ENCODE peak calls at places on chromosomes 16 and 17, in six cellular contexts. O is endothelial cell of umbilical vein, X is sigmoid colon, C is mucosa of descending colon, K is prostate gland, T is ovary. P is an unnamed sample.

GRCh38 chr17:73284339-73284738 is 22.7 kb upstream of the CPSF4L start:
- DNase-seq in K (no peak), X (no peak), C (no peak), T (no peak), O (no peak), P (no peak)

GRCh38 chr17:35088647-35088910 is 25.1 kb upstream of the RFFL start:
- DNase-seq in K (peak), X (peak), C (peak), T (no peak), O (no peak), P (no peak)

GRCh38 chr17:68516732-68517131 is 4.5 kb downstream of the PRKAR1A start:
- DNase-seq in T (no peak), X (no peak), O (no peak), C (no peak), K (no peak), P (no peak)

GRCh38 chr17:74738051-74738996 is 1.3 kb downstream of the RAB37 start:
- DNase-seq in K (no peak), O (no peak), X (no peak), C (peak), T (no peak), P (peak)

GRCh38 chr16:88069397-88070168 is 118.3 kb downstream of the BANP start:
- DNase-seq in T (no peak), K (no peak), O (no peak), X (peak), C (peak), P (no peak)

GRCh38 chr16:80507538-80507937 is 33.3 kb upstream of the DYNLRB2 start:
- DNase-seq in X (no peak), O (no peak), K (no peak), T (no peak), C (no peak), P (no peak)

GRCh38 chr17:17789828-17790672 is 46.7 kb downstream of the SREBF1 start:
- DNase-seq in K (no peak), X (no peak), T (no peak), C (no peak), O (no peak), P (peak)

GRCh38 chr16:13665876-13666275 is 254.1 kb upstream of the ERCC4 start:
- DNase-seq in C (no peak), X (no peak), O (no peak), K (no peak), T (no peak), P (no peak)

GRCh38 chr16:89711601-89712475 is 8.9 kb downstream of the VPS9D1 start:
- DNase-seq in C (peak), K (peak), T (peak), O (peak), X (no peak), P (peak)

GRCh38 chr16:66135376-66135775 is 231.1 kb upstream of the CDH5 start:
- DNase-seq in X (peak), O (no peak), C (peak), T (peak), K (no peak), P (no peak)

GRCh38 chr16:17359778-17360177 is 111.0 kb downstream of the XYLT1 start:
- DNase-seq in O (no peak), K (no peak), X (no peak), T (no peak), C (no peak), P (peak)

GRCh38 chr16:78443780-78444422 is 344.4 kb downstream of the WWOX start:
- DNase-seq in T (peak), C (no peak), O (no peak), K (no peak), X (no peak), P (no peak)

GRCh38 chr17:50381260-50381815 is 8.3 kb downstream of the EME1 start:
- DNase-seq in X (no peak), T (no peak), C (no peak), K (no peak), O (no peak), P (no peak)

GRCh38 chr17:31068291-31068690 is 26.5 kb upstream of the NF1 start:
- DNase-seq in T (no peak), X (no peak), C (peak), K (no peak), O (peak), P (peak)

GRCh38 chr17:67276075-67276474 is 31.1 kb upstream of the HELZ start:
- DNase-seq in T (no peak), C (no peak), K (no peak), X (no peak), O (peak), P (peak)

GRCh38 chr16:11868412-11868980 is 17.2 kb upstream of the RSL1D1 start:
- DNase-seq in C (no peak), X (no peak), T (no peak), K (no peak), O (no peak), P (no peak)

GRCh38 chr16:11869657-11870228 is 18.4 kb upstream of the RSL1D1 start:
- DNase-seq in X (no peak), T (no peak), K (no peak), O (no peak), C (no peak), P (no peak)

GRCh38 chr16:11876306-11876705 is 25.0 kb upstream of the RSL1D1 start:
- DNase-seq in X (no peak), T (no peak), K (no peak), O (no peak), C (no peak), P (no peak)

GRCh38 chr16:11875721-11876120 is 24.4 kb upstream of the RSL1D1 start:
- DNase-seq in T (no peak), X (no peak), K (no peak), O (no peak), C (no peak), P (no peak)

GRCh38 chr16:11871193-11871592 is 19.9 kb upstream of the RSL1D1 start:
- DNase-seq in T (no peak), X (no peak), K (no peak), C (no peak), O (peak), P (no peak)
- TF ChIP-seq CTCF in T (no peak), X (no peak), K (no peak), C (no peak), O (peak), P (peak)

GRCh38 chr16:75249441-75249840 is 2.0 kb downstream of the BCAR1 start:
- DNase-seq in X (no peak), K (no peak), C (no peak), O (no peak), T (no peak), P (no peak)
- H3K4me3 ChIP-seq in X (no peak), K (no peak), C (no peak), O (peak), T (no peak), P (peak)

DNA sequence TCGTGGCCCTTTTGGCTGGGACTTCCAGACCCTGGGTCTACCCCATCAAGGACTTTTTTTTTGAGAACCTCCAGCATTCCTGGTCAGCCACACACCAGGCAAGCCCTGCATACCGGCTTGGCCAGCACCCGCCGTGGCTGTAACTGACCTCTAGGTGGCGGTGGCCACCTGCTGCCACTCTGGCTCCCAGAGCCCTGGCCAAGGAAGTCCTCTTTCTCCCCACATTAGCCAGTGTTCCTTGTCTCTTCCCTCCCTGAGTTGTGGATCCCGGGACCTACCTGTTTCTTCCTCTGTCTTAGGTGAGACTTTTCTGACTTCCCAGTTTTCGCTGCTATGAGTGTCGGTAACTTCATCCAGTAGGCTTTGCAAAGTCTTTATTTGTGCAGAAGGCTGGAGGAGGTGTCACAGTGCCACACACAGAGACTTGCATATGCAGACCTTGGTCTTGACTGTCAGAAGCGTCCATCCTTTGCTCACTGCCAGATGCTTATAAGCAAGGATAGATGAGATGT is 348.3 kb downstream of the CPPED1 start:
- DNase-seq in T (peak), K (peak), O (peak), X (no peak), C (peak), P (peak)
- TF ChIP-seq CTCF in T (peak), K (peak), O (peak), X (peak), C (peak), P (peak)

GRCh38 chr16:20807822-20808207 is 1.5 kb downstream of the REXO5 start:
- DNase-seq in T (no peak), C (no peak), K (no peak), O (no peak), X (no peak), P (no peak)
- H3K4me3 ChIP-seq in T (no peak), C (no peak), K (no peak), O (no peak), X (no peak), P (no peak)

GRCh38 chr16:67407176-67407787 is 9.0 kb downstream of the ZDHHC1 start:
- DNase-seq in K (no peak), C (no peak), T (no peak), X (no peak), O (no peak), P (peak)

GRCh38 chr16:67406111-67406593 is 10.1 kb downstream of the ZDHHC1 start:
- DNase-seq in T (no peak), O (peak), X (peak), K (no peak), C (no peak), P (no peak)

GRCh38 chr16:67406628-67407027 is 9.6 kb downstream of the ZDHHC1 start:
- DNase-seq in O (peak), K (no peak), C (no peak), X (peak), T (no peak), P (peak)

GRCh38 chr16:67409631-67410030 is 6.6 kb downstream of the ZDHHC1 start:
- DNase-seq in X (no peak), T (no peak), K (no peak), C (no peak), O (no peak), P (no peak)

DNA sequence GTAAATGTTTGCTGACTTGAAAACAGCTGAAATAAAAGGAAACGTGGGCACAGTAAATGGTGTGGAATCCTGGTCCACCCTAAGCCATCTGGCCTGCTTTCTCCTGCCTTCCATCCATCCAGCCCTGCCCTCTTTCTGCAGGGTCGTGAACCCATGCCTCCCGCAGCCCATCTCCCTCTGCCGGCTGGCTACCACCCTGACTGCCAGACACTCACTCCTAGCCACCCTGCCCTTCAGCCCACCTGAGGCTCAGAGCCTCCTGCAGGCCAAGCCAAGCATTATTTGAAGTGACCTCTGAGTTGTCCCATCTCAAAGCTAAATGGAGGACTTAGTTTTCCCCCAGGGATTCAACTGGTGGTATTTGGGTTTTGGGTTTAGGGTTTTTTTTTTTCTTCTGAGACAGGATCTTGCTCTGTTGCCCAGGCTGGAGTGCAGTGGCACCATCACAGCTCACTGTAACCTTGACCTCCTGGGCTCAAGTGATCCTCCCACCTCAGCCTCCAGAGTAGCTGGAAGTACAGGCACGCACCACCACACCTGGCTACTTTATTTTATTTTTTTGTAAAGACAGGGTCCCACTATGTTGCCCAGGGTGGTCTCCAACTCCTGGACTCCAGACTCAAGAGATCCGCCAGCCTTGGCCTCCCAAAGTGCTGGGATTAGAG is 8.4 kb downstream of the ZDHHC1 start:
- DNase-seq in C (no peak), T (no peak), K (no peak), X (no peak), O (no peak), P (no peak)
- TF ChIP-seq CTCF in C (no peak), T (no peak), K (no peak), X (no peak), O (peak), P (peak)

GRCh38 chr16:23754594-23755483 is at the start of gene CHP2:
- DNase-seq in X (no peak), K (no peak), O (no peak), C (peak), T (no peak), P (no peak)
- H3K4me3 ChIP-seq in X (peak), K (peak), O (no peak), C (peak), T (peak), P (no peak)

P was measured in foreskin fibroblast.